ENCODE peak calls at places on chromosome 9, in eight cellular contexts. Y is T follicular helper cell, L is astrocyte of the spinal cord, R is endothelial cell, X is NCI-H510A, F is posterior vena cava, M is GM19239, O is C1 segment of cervical spinal cord. G is an unnamed sample.

GRCh38 chr9:23820731-23821399 is 5.2 kb downstream of the ELAVL2 start:
- DNase-seq in Y (no peak), L (peak), R (peak), X (no peak), F (peak), M (no peak), O (no peak), G (peak)

GRCh38 chr9:37529111-37529510 is 43.4 kb downstream of the POLR1E start:
- DNase-seq in Y (peak), L (peak), R (no peak), X (peak), F (no peak), M (peak), O (no peak), G (peak)

GRCh38 chr9:133460405-133461175 is 812 bp downstream of the CACFD1 start:
- DNase-seq in Y (peak), L (peak), R (peak), X (peak), F (no peak), M (peak), O (no peak), G (peak)

GRCh38 chr9:130940023-130940549 is 1.0 kb upstream of the FIBCD1 start:
- DNase-seq in Y (no peak), L (no peak), R (no peak), X (no peak), F (no peak), M (no peak), O (no peak), G (no peak)

GRCh38 chr9:126781186-126781585 is 23.7 kb upstream of the ZBTB43 start:
- DNase-seq in Y (no peak), L (no peak), R (no peak), X (no peak), F (no peak), M (no peak), O (no peak), G (no peak)

GRCh38 chr9:129278391-129279237 is 100.6 kb upstream of the IER5L start:
- DNase-seq in Y (no peak), L (peak), R (no peak), X (peak), F (peak), M (no peak), O (no peak), G (peak)

GRCh38 chr9:129254566-129255287 is 76.7 kb upstream of the IER5L start:
- DNase-seq in Y (no peak), L (no peak), R (no peak), X (no peak), F (peak), M (no peak), O (no peak), G (no peak)

GRCh38 chr9:131443648-131444047 is 49.8 kb downstream of the PRRC2B start:
- DNase-seq in Y (no peak), L (no peak), R (no peak), X (no peak), F (peak), M (no peak), O (no peak), G (no peak)

GRCh38 chr9:87063246-87063645 is 115.9 kb upstream of the GAS1 start:
- DNase-seq in Y (no peak), L (no peak), R (no peak), X (no peak), F (no peak), M (no peak), O (no peak), G (no peak)

GRCh38 chr9:79134654-79135053 is 437.1 kb upstream of the TLE4 start:
- DNase-seq in Y (no peak), L (peak), R (peak), X (peak), F (no peak), M (no peak), O (no peak), G (no peak)

GRCh38 chr9:17832812-17833211 is 253.9 kb downstream of the SH3GL2 start:
- DNase-seq in Y (no peak), L (no peak), R (no peak), X (no peak), F (no peak), M (no peak), O (no peak), G (no peak)

GRCh38 chr9:37329576-37329975 is 92.9 kb upstream of the GRHPR start:
- DNase-seq in Y (no peak), L (peak), R (no peak), X (no peak), F (no peak), M (no peak), O (no peak), G (no peak)

GRCh38 chr9:18441245-18441644 is 32.7 kb upstream of the ADAMTSL1 start:
- DNase-seq in Y (no peak), L (peak), R (no peak), X (no peak), F (no peak), M (no peak), O (no peak), G (no peak)

GRCh38 chr9:90261698-90262097 is 380.9 kb downstream of the DIRAS2 start:
- DNase-seq in Y (no peak), L (no peak), R (no peak), X (no peak), F (no peak), M (no peak), O (no peak), G (no peak)

GRCh38 chr9:134634190-134634589 is 7.4 kb upstream of the COL5A1 start:
- DNase-seq in Y (no peak), L (no peak), R (no peak), X (no peak), F (peak), M (no peak), O (no peak), G (no peak)

GRCh38 chr9:94156549-94157407 is 72.5 kb downstream of the PTPDC1 start:
- DNase-seq in Y (no peak), L (peak), R (no peak), X (peak), F (no peak), M (no peak), O (peak), G (peak)

GRCh38 chr9:115524467-115525059 is 406.6 kb upstream of the TNC start:
- DNase-seq in Y (peak), L (peak), R (peak), X (no peak), F (no peak), M (peak), O (peak), G (no peak)